ENCODE peak calls at places on chromosomes 16 and 17, in eight cellular contexts. O is ACHN; Q is neural crest cell; C is globus pallidus; J is dermis microvascular lymphatic vessel endothelial cell; X is stimulated activated naive CD8-positive, alpha-beta T cell treated with anti-CD3 and anti-CD28 coated beads, Interleukin-15, Interleukin-2, amounts not matched to agents 100 U/mL and 50 U/mL, for 24 hours; E is CD4-positive, alpha-beta T cell; Y is HFF-Myc. K is an unnamed sample.

GRCh38 chr17:33749171-33749570 is 456.1 kb upstream of the ASIC2 start:
- DNase-seq in C (no peak), E (no peak), Y (no peak), J (no peak), X (no peak), O (no peak), Q (no peak), K (no peak)

GRCh38 chr17:74759243-74759801 is 10.9 kb downstream of the NHERF1 start:
- DNase-seq in Q (no peak), Y (no peak), C (no peak), O (no peak), X (peak), E (peak), J (no peak), K (no peak)

GRCh38 chr16:25012525-25012991 is 2.6 kb downstream of the ARHGAP17 start:
- DNase-seq in C (no peak), X (no peak), Q (no peak), O (no peak), J (no peak), Y (peak), E (no peak), K (no peak)

GRCh38 chr17:72613411-72614292 is 478.8 kb downstream of the SLC39A11 start:
- DNase-seq in E (no peak), O (peak), X (no peak), C (no peak), Q (no peak), J (no peak), Y (no peak), K (no peak)

GRCh38 chr17:70171159-70171558 is 1.8 kb downstream of the KCNJ2 start:
- DNase-seq in Y (no peak), X (no peak), O (no peak), Q (no peak), E (no peak), C (no peak), J (no peak), K (no peak)

GRCh38 chr17:40597168-40598020 is 32.1 kb upstream of the CCR7 start:
- DNase-seq in C (no peak), X (no peak), Q (no peak), Y (no peak), J (no peak), E (no peak), O (no peak), K (no peak)

GRCh38 chr16:588889-589657 is 793 bp upstream of the RAB40C start:
- DNase-seq in Q (peak), J (peak), X (peak), E (peak), O (peak), C (peak), Y (peak), K (peak)

GRCh38 chr16:89152831-89153700 is 18.5 kb upstream of the CDH15 start:
- DNase-seq in Q (no peak), C (no peak), J (no peak), O (no peak), Y (no peak), X (no peak), E (no peak), K (no peak)

GRCh38 chr16:49095539-49095938 is 186.1 kb downstream of the CBLN1 start:
- DNase-seq in Y (no peak), O (no peak), C (no peak), E (no peak), Q (no peak), X (no peak), J (no peak), K (no peak)

GRCh38 chr16:54282202-54282922 is 4.2 kb downstream of the IRX3 start:
- DNase-seq in C (no peak), Y (no peak), X (peak), E (no peak), J (no peak), Q (peak), O (no peak), K (no peak)

GRCh38 chr17:14712471-14713075 is 411.7 kb downstream of the HS3ST3B1 start:
- DNase-seq in X (no peak), E (no peak), O (no peak), J (no peak), C (no peak), Q (no peak), Y (no peak), K (no peak)

GRCh38 chr17:28950752-28951427 is 428 bp downstream of the PHF12 start:
- DNase-seq in O (no peak), C (peak), Y (no peak), E (no peak), J (no peak), X (no peak), Q (no peak), K (no peak)

GRCh38 chr16:2194852-2195315 is 1.5 kb downstream of the CASKIN1 start:
- DNase-seq in J (peak), O (peak), C (no peak), Q (no peak), E (peak), Y (no peak), X (peak), K (no peak)

K was measured in smooth muscle cell of the brain vasculature.